ENCODE peak calls at places on chromosomes 12 and 14, in nine cellular contexts. D is HT1080; R is NCI-H1092; W is right cardiac atrium; J is activated naive CD4-positive, alpha-beta T cell treated with anti-CD3 and anti-CD28 coated beads, Interleukin-2, amount 50 U/mL, for 72 hours; U is glutamatergic neuron; C is astrocyte of the spinal cord; L is NT2/D1; T is stimulated activated CD8-positive, alpha-beta memory T cell treated with anti-CD3 and anti-CD28 coated beads, Interleukin-4, amount 100 ng/mL, for 4 hours. P is an unnamed sample.

GRCh38 chr12:71069317-71069716 is 88.5 kb downstream of the TSPAN8 start:
- DNase-seq in D (no peak), L (no peak), J (no peak), U (no peak), T (no peak), R (no peak), W (no peak), C (no peak), P (no peak)

GRCh38 chr12:99766408-99766807 is 118.9 kb downstream of the GARIN6 start:
- DNase-seq in U (no peak), R (no peak), J (no peak), T (no peak), W (no peak), C (no peak), L (no peak), D (no peak), P (no peak)

GRCh38 chr12:15206338-15206737 is 14.9 kb downstream of the RERG start:
- DNase-seq in J (no peak), R (no peak), W (no peak), T (no peak), D (no peak), L (peak), U (no peak), C (no peak), P (no peak)

GRCh38 chr14:95495538-95496025 is 20.9 kb downstream of the SYNE3 start:
- DNase-seq in R (no peak), T (no peak), L (no peak), W (no peak), J (peak), C (no peak), D (peak), U (no peak), P (peak)

GRCh38 chr12:95615735-95616134 is 64.5 kb upstream of the USP44 start:
- DNase-seq in J (no peak), D (no peak), R (no peak), L (no peak), W (no peak), C (no peak), U (no peak), T (no peak), P (no peak)

GRCh38 chr14:59463773-59464650 is 1.2 kb downstream of the GPR135 start:
- DNase-seq in W (peak), R (no peak), T (no peak), C (no peak), L (no peak), U (peak), J (peak), D (no peak), P (no peak)

GRCh38 chr12:110917467-110917866 is 2.9 kb downstream of the MYL2 start:
- DNase-seq in L (peak), U (no peak), T (no peak), J (no peak), W (no peak), C (peak), D (peak), R (no peak), P (no peak)

GRCh38 chr14:23008836-23009235 is 1.1 kb downstream of the C14orf93 start:
- DNase-seq in U (no peak), W (no peak), L (no peak), J (no peak), C (peak), T (no peak), R (peak), D (peak), P (no peak)

GRCh38 chr14:68937790-68938514 is 41.1 kb downstream of the ACTN1 start:
- DNase-seq in R (no peak), U (no peak), C (peak), W (peak), L (no peak), J (no peak), T (no peak), D (no peak), P (no peak)

GRCh38 chr12:124703852-124704251 is 136.4 kb upstream of the NCOR2 start:
- DNase-seq in W (no peak), L (no peak), J (no peak), R (no peak), D (no peak), C (no peak), U (no peak), T (no peak), P (no peak)

GRCh38 chr14:19729763-19730162 is 13.6 kb upstream of the OR4Q3 start:
- DNase-seq in D (no peak), L (no peak), J (no peak), U (no peak), T (no peak), C (no peak), R (no peak), W (no peak), P (no peak)

GRCh38 chr12:131085816-131086591 is 132.3 kb downstream of the ADGRD1 start:
- DNase-seq in L (no peak), T (no peak), J (peak), U (no peak), D (no peak), R (no peak), C (no peak), W (peak), P (no peak)

GRCh38 chr12:790253-790563 is 37.8 kb downstream of the WNK1 start:
- DNase-seq in R (no peak), C (no peak), U (no peak), T (no peak), W (no peak), J (no peak), L (no peak), D (no peak), P (no peak)

GRCh38 chr14:79596531-79596930 is 614.8 kb downstream of the DIO2 start:
- DNase-seq in D (peak), U (no peak), J (no peak), T (no peak), C (peak), W (no peak), L (no peak), R (no peak), P (no peak)

GRCh38 chr12:106633451-106633823 is 50.6 kb downstream of the RFX4 start:
- DNase-seq in R (no peak), D (no peak), J (no peak), L (no peak), W (no peak), C (peak), U (no peak), T (no peak), P (no peak)

GRCh38 chr12:2664721-2665577 is 129.8 kb upstream of the FKBP4 start:
- DNase-seq in D (no peak), U (no peak), W (no peak), R (no peak), C (no peak), L (no peak), T (no peak), J (peak), P (no peak)

GRCh38 chr14:90568405-90568804 is 171.6 kb downstream of the CALM1 start:
- DNase-seq in T (no peak), L (no peak), U (no peak), R (no peak), D (no peak), C (no peak), J (no peak), W (no peak), P (no peak)

GRCh38 chr12:116929885-116930284 is 19.1 kb downstream of the FBXW8 start:
- DNase-seq in W (no peak), U (no peak), T (no peak), R (no peak), J (no peak), L (no peak), D (no peak), C (no peak), P (no peak)

GRCh38 chr12:4015225-4016076 is 142.3 kb upstream of the PARP11 start:
- DNase-seq in D (no peak), C (no peak), U (no peak), J (no peak), R (no peak), W (no peak), L (no peak), T (no peak), P (no peak)

GRCh38 chr14:23555882-23556699 is at the start of gene THTPA:
- DNase-seq in C (peak), U (peak), L (no peak), T (peak), D (peak), J (peak), W (peak), R (peak), P (peak)

GRCh38 chr14:32509632-32510187 is 180.6 kb downstream of the AKAP6 start:
- DNase-seq in J (no peak), U (no peak), T (no peak), C (peak), L (no peak), R (no peak), D (peak), W (peak), P (no peak)

GRCh38 chr14:96011131-96011530 is 28.0 kb upstream of the C14orf132 start:
- DNase-seq in J (no peak), W (no peak), R (no peak), L (no peak), D (no peak), U (no peak), C (no peak), T (no peak), P (no peak)

GRCh38 chr12:127060310-127060847 is 1206.6 kb upstream of the TMEM132C start:
- DNase-seq in L (no peak), J (no peak), R (no peak), W (no peak), U (no peak), D (peak), C (no peak), T (no peak), P (no peak)

GRCh38 chr12:26122681-26123481 is 2.0 kb downstream of the BHLHE41 start:
- DNase-seq in L (peak), T (no peak), D (peak), R (no peak), J (peak), C (peak), U (peak), W (peak), P (no peak)

GRCh38 chr14:104650057-104650980 is 39.1 kb upstream of the INF2 start:
- DNase-seq in W (peak), C (peak), J (no peak), R (peak), D (peak), T (peak), U (peak), L (peak), P (no peak)

GRCh38 chr12:48858043-48858442 is 6.1 kb upstream of the DDX23 start:
- DNase-seq in J (no peak), W (no peak), L (no peak), R (no peak), C (no peak), D (no peak), T (no peak), U (no peak), P (no peak)

GRCh38 chr12:34399631-34400422 is 377.5 kb downstream of the ALG10 start:
- DNase-seq in T (no peak), W (peak), R (no peak), U (peak), J (peak), C (no peak), L (no peak), D (no peak), P (no peak)

GRCh38 chr14:78022059-78022458 is 148.1 kb upstream of the NRXN3 start:
- DNase-seq in R (peak), T (no peak), U (peak), J (no peak), C (peak), L (peak), D (peak), W (no peak), P (peak)

GRCh38 chr12:15978431-15978950 is 67.4 kb downstream of the DERA start:
- DNase-seq in W (no peak), D (peak), C (peak), R (no peak), T (no peak), U (no peak), J (no peak), L (no peak), P (no peak)